ENCODE peak calls at places on chromosomes 5 and 9, in five cellular contexts. Y, O, K, X and T are unnamed samples.
A peak's percentile ranks its signal among the peaks of the same experiment; 100 is the strongest.

GRCh38 chr9:69174645-69175487 is 789 bp downstream of the TJP2 start:
- DNase-seq in O (no peak), K (peak; percentile 74), X (peak; percentile 30), Y (no peak), T (peak; percentile 39)

GRCh38 chr9:125262217-125262991 is 778 bp downstream of the GAPVD1 start:
- DNase-seq in Y (no peak), X (no peak), O (no peak), K (no peak), T (no peak)

GRCh38 chr5:156678484-156678883 is 171.6 kb upstream of the PPP1R2B start:
- DNase-seq in X (no peak), Y (no peak), K (no peak), O (no peak), T (no peak)

GRCh38 chr9:133934512-133935221 is 57.5 kb downstream of the VAV2 start:
- DNase-seq in X (no peak), Y (no peak), K (no peak), O (no peak), T (no peak)

GRCh38 chr5:134794819-134795218 is 36.2 kb downstream of the DDX46 start:
- DNase-seq in K (no peak), O (no peak), X (no peak), Y (no peak), T (no peak)

GRCh38 chr5:173554038-173554955 is 62.2 kb downstream of the BOD1 start:
- DNase-seq in K (no peak), X (no peak), O (no peak), Y (no peak), T (no peak)

GRCh38 chr5:15566306-15566705 is 66.3 kb downstream of the FBXL7 start:
- DNase-seq in Y (no peak), K (no peak), X (no peak), O (no peak), T (no peak)

GRCh38 chr5:179964015-179964414 is 56.3 kb upstream of the TBC1D9B start:
- DNase-seq in X (no peak), K (no peak), O (no peak), Y (no peak), T (no peak)

GRCh38 chr5:59789197-59789596 is 104.3 kb downstream of the PDE4D start:
- DNase-seq in X (no peak), Y (no peak), O (no peak), K (no peak), T (no peak)

GRCh38 chr5:55850839-55851674 is at the start of gene IL31RA:
- DNase-seq in O (no peak), K (no peak), Y (no peak), X (no peak), T (no peak)

GRCh38 chr9:126986506-126986951 is 71.9 kb downstream of the RALGPS1 start:
- DNase-seq in Y (no peak), K (no peak), O (no peak), X (no peak), T (no peak)

GRCh38 chr9:94586316-94586715 is 7.3 kb downstream of the FBP2 start:
- DNase-seq in K (no peak), X (peak; percentile 29), O (no peak), Y (no peak), T (no peak)

GRCh38 chr9:94586814-94587213 is 6.8 kb downstream of the FBP2 start:
- DNase-seq in Y (no peak), X (no peak), K (no peak), O (no peak), T (no peak)

GRCh38 chr9:94588681-94589080 is 4.9 kb downstream of the FBP2 start:
- DNase-seq in Y (no peak), K (no peak), O (no peak), X (no peak), T (no peak)

GRCh38 chr9:94593459-94594345 is at the start of gene FBP2:
- DNase-seq in K (no peak), O (no peak), X (no peak), Y (no peak), T (no peak)

GRCh38 chr9:94591876-94592275 is 1.7 kb downstream of the FBP2 start:
- DNase-seq in X (no peak), Y (no peak), K (no peak), O (no peak), T (no peak)
- TF ChIP-seq POLR2A in X (no peak), Y (no peak), K (no peak), O (no peak), T (no peak)

DNA sequence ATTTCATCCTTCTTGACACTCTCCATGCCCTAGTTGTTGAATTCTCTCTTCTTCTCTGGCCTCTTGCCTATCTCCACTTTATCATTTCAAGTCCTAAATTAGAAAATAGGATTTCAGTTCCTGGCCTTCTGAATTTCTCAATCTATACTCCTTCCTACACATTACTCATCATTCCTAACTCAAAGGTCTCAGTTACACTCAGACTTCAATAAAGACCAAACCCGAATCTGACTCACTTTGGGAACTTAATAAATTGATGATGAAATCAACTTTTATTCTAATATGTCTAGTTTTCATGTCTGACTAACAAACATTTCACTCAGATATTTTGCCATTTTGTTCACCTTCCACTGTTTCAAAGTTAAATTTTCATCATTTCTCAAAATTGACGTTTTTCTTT is 113.6 kb upstream of the TSLP start:
- DNase-seq in Y (no peak), O (no peak), X (no peak), K (no peak), T (no peak)
- TF ChIP-seq TAF1 in Y (no peak), O (no peak), X (no peak), K (no peak), T (no peak)

DNA sequence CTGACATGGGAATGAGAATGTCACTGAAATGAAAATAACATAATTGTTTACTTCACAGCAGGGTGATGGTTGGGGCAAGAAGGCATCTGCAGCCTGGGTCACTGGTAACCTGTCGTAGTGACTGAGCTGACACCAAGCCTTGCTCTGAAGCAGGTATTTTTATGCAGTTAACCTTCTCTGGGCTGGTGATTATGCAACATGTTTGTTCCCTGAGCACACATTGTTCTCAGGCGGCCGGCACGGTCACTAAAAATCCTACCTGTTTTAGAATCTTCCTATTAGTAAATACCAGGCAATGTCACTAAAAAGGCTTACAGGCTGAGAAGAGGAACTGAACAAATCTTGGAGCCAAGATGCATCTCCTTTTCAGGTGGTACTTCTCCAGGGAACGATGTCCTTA is 157.8 kb upstream of the NR3C1 start:
- DNase-seq in O (no peak), K (no peak), X (no peak), Y (no peak), T (no peak)
- TF ChIP-seq POLR2A in O (no peak), K (no peak), X (no peak), Y (no peak), T (no peak)

DNA sequence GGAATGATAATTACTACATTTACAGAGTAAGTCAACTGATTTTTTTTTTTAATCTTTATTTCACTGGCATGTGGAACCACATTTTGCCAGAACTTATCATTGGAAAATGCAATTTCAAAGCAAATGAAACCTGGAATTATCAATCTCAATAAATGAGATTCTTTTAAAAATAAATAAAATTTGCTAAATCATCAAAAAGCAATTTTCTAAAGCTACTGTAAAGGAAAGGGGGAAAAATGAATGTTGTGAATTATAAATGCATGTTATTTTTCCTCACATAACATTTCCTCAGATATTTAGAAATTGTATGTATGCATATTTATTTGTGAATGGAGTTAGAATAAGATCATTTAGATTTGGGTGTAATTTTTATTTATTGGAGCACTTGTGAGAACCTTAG is 89.9 kb upstream of the GRHPR start:
- DNase-seq in O (no peak), Y (no peak), K (no peak), X (no peak), T (no peak)
- TF ChIP-seq TAF1 in O (no peak), Y (no peak), K (no peak), X (no peak), T (no peak)

GRCh38 chr9:96654450-96655197 is 493 bp downstream of the PRXL2C start:
- DNase-seq in O (peak; percentile 70), K (no peak), X (peak; percentile 40), Y (peak; percentile 74), T (peak; percentile 37)
- TF ChIP-seq POLR2A in O (peak; percentile 42), K (no peak), X (no peak), Y (no peak), T (no peak)

GRCh38 chr9:92184041-92184564 is 68.9 kb upstream of the SPTLC1 start:
- DNase-seq in Y (no peak), K (no peak), X (no peak), O (no peak), T (no peak)

GRCh38 chr9:92186631-92187030 is 71.4 kb upstream of the SPTLC1 start:
- DNase-seq in K (no peak), Y (no peak), X (no peak), O (no peak), T (no peak)

GRCh38 chr9:92187390-92187789 is 72.2 kb upstream of the SPTLC1 start:
- DNase-seq in K (no peak), O (no peak), Y (no peak), X (no peak), T (no peak)

GRCh38 chr9:92183449-92183848 is 68.2 kb upstream of the SPTLC1 start:
- DNase-seq in Y (no peak), K (no peak), O (peak; percentile 52), X (no peak), T (no peak)

GRCh38 chr9:92185681-92186080 is 70.5 kb upstream of the SPTLC1 start:
- DNase-seq in Y (no peak), X (no peak), O (no peak), K (no peak), T (no peak)
- TF ChIP-seq TAF1 in Y (no peak), X (no peak), O (no peak), K (no peak), T (no peak)

DNA sequence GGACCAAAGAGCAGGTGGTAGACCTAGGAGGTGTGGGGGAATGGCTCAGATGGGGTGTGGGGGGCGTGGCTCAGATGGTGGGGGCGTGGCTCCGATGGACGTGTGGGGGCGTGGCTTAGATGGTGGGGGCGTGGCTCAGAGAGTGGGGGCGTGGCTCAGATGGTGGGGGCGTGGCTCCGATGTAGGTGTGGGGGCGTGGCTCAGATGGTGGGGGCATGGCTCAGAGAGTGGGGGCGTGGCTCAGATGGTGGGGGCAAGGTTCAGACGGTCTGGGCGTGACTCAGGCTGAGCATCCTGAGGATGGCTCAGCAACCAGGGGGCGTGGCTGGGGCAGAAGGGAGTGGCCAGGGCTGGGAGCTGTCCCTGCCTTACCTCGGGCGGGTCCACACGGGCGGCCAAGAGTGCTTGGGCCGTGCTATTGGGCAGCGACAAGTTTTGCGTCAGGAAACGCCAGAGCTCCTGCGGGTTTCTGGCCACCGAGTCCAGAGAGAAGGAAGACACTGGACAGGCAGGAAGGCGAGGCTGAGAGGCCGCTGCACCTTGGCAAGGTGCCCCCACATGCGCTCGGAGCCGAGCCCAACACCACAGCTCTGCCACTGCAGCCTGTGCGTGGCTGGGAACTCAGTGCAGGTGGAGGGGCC is 5.9 kb downstream of the ABCA2 start:
- DNase-seq in O (peak; percentile 94), K (no peak), Y (peak; percentile 95), X (peak; percentile 78), T (peak; percentile 63)
- TF ChIP-seq POLR2A in O (no peak), K (no peak), Y (no peak), X (no peak), T (no peak)

GRCh38 chr9:12973702-12974101 is 198.9 kb downstream of the LURAP1L start:
- DNase-seq in O (no peak), X (no peak), Y (no peak), K (no peak), T (no peak)

GRCh38 chr9:12968093-12968492 is 193.3 kb downstream of the LURAP1L start:
- DNase-seq in Y (no peak), X (no peak), O (no peak), K (no peak), T (no peak)

GRCh38 chr9:12975496-12975895 is 200.7 kb downstream of the LURAP1L start:
- DNase-seq in O (no peak), K (no peak), Y (no peak), X (no peak), T (no peak)

GRCh38 chr9:12972608-12973589 is 198.1 kb downstream of the LURAP1L start:
- DNase-seq in Y (no peak), X (no peak), K (no peak), O (no peak), T (no peak)
- TF ChIP-seq TAF1 in Y (no peak), X (no peak), K (no peak), O (no peak), T (no peak)

GRCh38 chr5:151718653-151719052 is 31.9 kb upstream of the SPARC start:
- DNase-seq in Y (no peak), K (no peak), X (no peak), O (no peak), T (no peak)
- TF ChIP-seq POLR2A in Y (no peak), K (no peak), X (no peak), O (no peak), T (no peak)